ENCODE peak calls at places on chromosomes 1 and 21, in seven cellular contexts. One of them, this sample, is unnamed.

GRCh38 chr1:37392051-37392450 is 82.3 kb upstream of the ZC3H12A start:
- DNase-seq in bronchial epithelial cell: no peak
- DNase-seq in nephron progenitor cell: no peak
- DNase-seq in neural crest cell: no peak
- DNase-seq in upper lobe of right lung: no peak
- DNase-seq in CD4-positive, alpha-beta T cell: no peak
- DNase-seq in H9: no peak
- DNase-seq in this sample: no peak

GRCh38 chr1:227322376-227322775 is 4.1 kb upstream of the CDC42BPA start:
- DNase-seq in upper lobe of right lung: no peak
- DNase-seq in neural crest cell: no peak
- DNase-seq in CD4-positive, alpha-beta T cell: no peak
- DNase-seq in H9: no peak
- DNase-seq in bronchial epithelial cell: no peak
- DNase-seq in nephron progenitor cell: no peak
- DNase-seq in this sample: no peak

GRCh38 chr1:201321826-201322390 is 38.6 kb downstream of the PKP1 start:
- DNase-seq in H9: no peak
- DNase-seq in upper lobe of right lung: peak; percentile 38
- DNase-seq in CD4-positive, alpha-beta T cell: no peak
- DNase-seq in neural crest cell: no peak
- DNase-seq in nephron progenitor cell: no peak
- DNase-seq in bronchial epithelial cell: no peak
- DNase-seq in this sample: no peak

GRCh38 chr1:116228501-116228900 is 117.3 kb downstream of the MAB21L3 start:
- DNase-seq in bronchial epithelial cell: no peak
- DNase-seq in upper lobe of right lung: no peak
- DNase-seq in CD4-positive, alpha-beta T cell: no peak
- DNase-seq in neural crest cell: no peak
- DNase-seq in H9: no peak
- DNase-seq in nephron progenitor cell: no peak
- DNase-seq in this sample: no peak

GRCh38 chr1:16236091-16236494 is 890 bp downstream of the CPLANE2 start:
- DNase-seq in neural crest cell: no peak
- DNase-seq in upper lobe of right lung: peak; percentile 72
- DNase-seq in bronchial epithelial cell: peak; percentile 61
- DNase-seq in CD4-positive, alpha-beta T cell: peak; percentile 28
- DNase-seq in nephron progenitor cell: no peak
- DNase-seq in H9: no peak
- DNase-seq in this sample: no peak

GRCh38 chr1:41811978-41812852 is 106.5 kb downstream of the HIVEP3 start:
- DNase-seq in upper lobe of right lung: no peak
- DNase-seq in CD4-positive, alpha-beta T cell: no peak
- DNase-seq in nephron progenitor cell: peak; percentile 52
- DNase-seq in H9: peak; percentile 73
- DNase-seq in bronchial epithelial cell: peak; percentile 69
- DNase-seq in neural crest cell: peak; percentile 40
- DNase-seq in this sample: peak; percentile 24

GRCh38 chr1:24705260-24706073 is 39.8 kb upstream of the CLIC4 start:
- DNase-seq in CD4-positive, alpha-beta T cell: no peak
- DNase-seq in H9: peak; percentile 94
- DNase-seq in bronchial epithelial cell: peak; percentile 90
- DNase-seq in neural crest cell: peak; percentile 74
- DNase-seq in upper lobe of right lung: peak; percentile 88
- DNase-seq in nephron progenitor cell: peak; percentile 69
- DNase-seq in this sample: peak; percentile 67

GRCh38 chr1:1335792-1336248 is 4.7 kb downstream of the TAS1R3 start:
- DNase-seq in CD4-positive, alpha-beta T cell: no peak
- DNase-seq in bronchial epithelial cell: no peak
- DNase-seq in neural crest cell: no peak
- DNase-seq in upper lobe of right lung: no peak
- DNase-seq in H9: no peak
- DNase-seq in nephron progenitor cell: no peak
- DNase-seq in this sample: no peak

GRCh38 chr1:205326812-205327466 is 5.4 kb upstream of the NUAK2 start:
- DNase-seq in nephron progenitor cell: no peak
- DNase-seq in bronchial epithelial cell: no peak
- DNase-seq in neural crest cell: no peak
- DNase-seq in CD4-positive, alpha-beta T cell: no peak
- DNase-seq in H9: no peak
- DNase-seq in upper lobe of right lung: no peak
- DNase-seq in this sample: no peak

GRCh38 chr1:155177918-155178281 is 4.3 kb downstream of the TRIM46 start:
- DNase-seq in upper lobe of right lung: peak; percentile 66
- DNase-seq in H9: no peak
- DNase-seq in CD4-positive, alpha-beta T cell: no peak
- DNase-seq in nephron progenitor cell: no peak
- DNase-seq in neural crest cell: no peak
- DNase-seq in bronchial epithelial cell: no peak
- DNase-seq in this sample: no peak

GRCh38 chr1:17163371-17163770 is 41.6 kb upstream of the PADI1 start:
- DNase-seq in nephron progenitor cell: no peak
- DNase-seq in bronchial epithelial cell: no peak
- DNase-seq in upper lobe of right lung: no peak
- DNase-seq in neural crest cell: no peak
- DNase-seq in CD4-positive, alpha-beta T cell: no peak
- DNase-seq in H9: no peak
- DNase-seq in this sample: no peak

GRCh38 chr21:33028759-33029511 is 3.2 kb downstream of the OLIG2 start:
- DNase-seq in CD4-positive, alpha-beta T cell: peak; percentile 25
- DNase-seq in neural crest cell: no peak
- DNase-seq in upper lobe of right lung: no peak
- DNase-seq in bronchial epithelial cell: no peak
- DNase-seq in nephron progenitor cell: no peak
- DNase-seq in H9: peak; percentile 45
- DNase-seq in this sample: no peak

GRCh38 chr1:73953186-73953585 is 244.8 kb downstream of the LRRIQ3 start:
- DNase-seq in nephron progenitor cell: no peak
- DNase-seq in CD4-positive, alpha-beta T cell: no peak
- DNase-seq in H9: no peak
- DNase-seq in neural crest cell: no peak
- DNase-seq in bronchial epithelial cell: no peak
- DNase-seq in upper lobe of right lung: no peak
- DNase-seq in this sample: no peak

GRCh38 chr1:229132106-229132443 is 138.8 kb upstream of the RAB4A start:
- DNase-seq in CD4-positive, alpha-beta T cell: no peak
- DNase-seq in neural crest cell: no peak
- DNase-seq in upper lobe of right lung: no peak
- DNase-seq in bronchial epithelial cell: no peak
- DNase-seq in H9: no peak
- DNase-seq in nephron progenitor cell: no peak
- DNase-seq in this sample: no peak

GRCh38 chr1:241499910-241500309 is 19.6 kb downstream of the FH start:
- DNase-seq in H9: no peak
- DNase-seq in upper lobe of right lung: no peak
- DNase-seq in CD4-positive, alpha-beta T cell: no peak
- DNase-seq in nephron progenitor cell: no peak
- DNase-seq in neural crest cell: no peak
- DNase-seq in bronchial epithelial cell: peak; percentile 44
- DNase-seq in this sample: no peak

GRCh38 chr1:224199679-224200078 is 16.6 kb downstream of the DEGS1 start:
- DNase-seq in H9: no peak
- DNase-seq in CD4-positive, alpha-beta T cell: no peak
- DNase-seq in nephron progenitor cell: no peak
- DNase-seq in bronchial epithelial cell: peak; percentile 48
- DNase-seq in upper lobe of right lung: no peak
- DNase-seq in neural crest cell: no peak
- DNase-seq in this sample: no peak

GRCh38 chr21:34813266-34813886 is 144.6 kb downstream of the CLIC6 start:
- DNase-seq in H9: no peak
- DNase-seq in CD4-positive, alpha-beta T cell: no peak
- DNase-seq in bronchial epithelial cell: peak; percentile 99
- DNase-seq in neural crest cell: no peak
- DNase-seq in upper lobe of right lung: no peak
- DNase-seq in nephron progenitor cell: no peak
- DNase-seq in this sample: no peak

GRCh38 chr1:35924838-35925237 is 6.1 kb upstream of the AGO3 start:
- DNase-seq in H9: no peak
- DNase-seq in nephron progenitor cell: no peak
- DNase-seq in CD4-positive, alpha-beta T cell: no peak
- DNase-seq in neural crest cell: no peak
- DNase-seq in bronchial epithelial cell: no peak
- DNase-seq in upper lobe of right lung: no peak
- DNase-seq in this sample: no peak

DNA sequence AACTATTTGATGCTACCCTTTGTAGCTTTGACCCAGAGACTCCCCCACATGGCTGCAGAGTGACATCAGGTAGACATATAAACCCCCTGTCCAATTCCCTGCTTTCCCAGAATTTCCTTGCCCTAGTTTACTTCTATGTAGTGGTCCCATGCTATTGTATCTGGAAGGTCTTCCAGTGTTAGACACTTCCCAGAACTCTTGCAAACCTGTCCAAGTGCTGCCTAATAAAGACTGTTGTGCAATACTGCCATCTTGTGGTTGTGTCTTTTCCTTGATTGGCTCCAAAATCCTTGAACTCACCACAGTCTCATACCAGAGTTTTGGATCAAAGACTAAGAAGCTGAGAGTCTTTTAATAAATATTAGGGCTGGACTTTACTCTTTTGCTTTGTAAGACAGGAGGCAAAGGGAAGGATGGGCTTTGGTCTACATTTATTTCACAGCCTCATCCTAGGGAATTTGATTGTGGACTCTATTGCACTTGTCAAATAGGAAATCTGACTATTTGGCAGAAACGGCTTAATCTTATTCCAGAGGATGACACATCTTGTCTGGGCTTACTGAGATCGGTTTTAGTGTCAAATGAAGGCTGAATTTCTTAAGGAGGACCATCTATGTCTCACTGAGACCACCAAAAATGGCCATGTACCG is 169.9 kb downstream of the LRRC7 start:
- DNase-seq in bronchial epithelial cell: peak; percentile 69
- DNase-seq in nephron progenitor cell: peak; percentile 19
- DNase-seq in upper lobe of right lung: no peak
- DNase-seq in CD4-positive, alpha-beta T cell: no peak
- DNase-seq in neural crest cell: peak; percentile 34
- DNase-seq in H9: peak; percentile 43
- DNase-seq in this sample: no peak
- TF ChIP-seq CTCF in bronchial epithelial cell: peak; percentile 66
- TF ChIP-seq CTCF in nephron progenitor cell: peak; percentile 66
- TF ChIP-seq CTCF in upper lobe of right lung: peak; percentile 58
- TF ChIP-seq CTCF in CD4-positive, alpha-beta T cell: no peak
- TF ChIP-seq CTCF in neural crest cell: peak; percentile 81
- TF ChIP-seq CTCF in H9: peak; percentile 81
- TF ChIP-seq CTCF in this sample: peak; percentile 73

DNA sequence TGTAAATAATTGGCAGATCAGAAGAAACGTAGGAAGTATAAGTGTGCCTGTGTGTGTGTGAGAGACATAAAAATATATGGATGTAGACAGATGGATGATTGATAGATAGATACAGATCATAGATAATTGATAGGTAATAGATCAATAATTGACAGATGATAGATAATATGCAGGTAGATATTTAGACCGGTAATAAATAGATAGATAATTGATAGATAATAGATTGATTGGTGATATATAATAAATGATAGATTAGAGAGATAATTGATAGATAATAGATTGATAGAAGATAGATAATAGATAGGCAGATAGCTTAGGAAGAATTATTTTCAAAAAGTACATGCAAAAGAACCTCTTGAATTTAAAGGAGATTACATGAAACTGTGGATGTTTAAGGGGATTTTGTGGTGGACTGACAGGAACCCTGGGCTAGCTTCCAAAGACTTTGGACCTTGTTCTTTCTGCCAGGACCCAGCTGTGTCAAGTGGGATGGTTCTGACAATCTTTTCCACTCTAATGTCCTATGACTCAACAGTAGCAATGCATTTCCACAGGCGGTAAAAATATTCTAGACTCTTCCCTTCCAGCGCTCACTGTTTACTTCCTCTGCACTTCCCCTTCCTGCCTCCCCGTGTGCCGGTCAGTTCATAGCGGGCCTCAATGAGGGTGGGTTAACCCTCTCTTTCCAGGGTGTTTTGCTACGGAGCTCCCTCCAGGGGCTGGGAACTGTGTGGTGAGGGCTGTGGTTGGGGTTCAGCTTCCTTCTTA is 39.4 kb downstream of the KCNJ15 start:
- DNase-seq in bronchial epithelial cell: no peak
- DNase-seq in nephron progenitor cell: no peak
- DNase-seq in upper lobe of right lung: no peak
- DNase-seq in CD4-positive, alpha-beta T cell: no peak
- DNase-seq in H9: no peak
- DNase-seq in neural crest cell: no peak
- DNase-seq in this sample: no peak
- TF ChIP-seq CTCF in bronchial epithelial cell: no peak
- TF ChIP-seq CTCF in nephron progenitor cell: no peak
- TF ChIP-seq CTCF in upper lobe of right lung: no peak
- TF ChIP-seq CTCF in CD4-positive, alpha-beta T cell: no peak
- TF ChIP-seq CTCF in H9: no peak
- TF ChIP-seq CTCF in neural crest cell: no peak
- TF ChIP-seq CTCF in this sample: no peak

GRCh38 chr1:72283204-72284083 is 1.1 kb upstream of the NEGR1 start:
- DNase-seq in CD4-positive, alpha-beta T cell: no peak
- DNase-seq in nephron progenitor cell: peak; percentile 63
- DNase-seq in upper lobe of right lung: peak; percentile 88
- DNase-seq in H9: peak; percentile 41
- DNase-seq in bronchial epithelial cell: peak; percentile 41
- DNase-seq in neural crest cell: peak; percentile 42
- DNase-seq in this sample: peak; percentile 33

GRCh38 chr1:72281637-72282270 is 585 bp downstream of the NEGR1 start:
- DNase-seq in neural crest cell: no peak
- DNase-seq in H9: no peak
- DNase-seq in nephron progenitor cell: no peak
- DNase-seq in CD4-positive, alpha-beta T cell: no peak
- DNase-seq in upper lobe of right lung: no peak
- DNase-seq in bronchial epithelial cell: no peak
- DNase-seq in this sample: no peak

GRCh38 chr1:72284084-72284397 is 1.7 kb upstream of the NEGR1 start:
- DNase-seq in nephron progenitor cell: no peak
- DNase-seq in CD4-positive, alpha-beta T cell: no peak
- DNase-seq in bronchial epithelial cell: peak; percentile 27
- DNase-seq in neural crest cell: peak; percentile 46
- DNase-seq in H9: peak; percentile 64
- DNase-seq in upper lobe of right lung: no peak
- DNase-seq in this sample: no peak

GRCh38 chr1:72282271-72282656 is at the start of gene NEGR1:
- DNase-seq in bronchial epithelial cell: peak; percentile 4
- DNase-seq in CD4-positive, alpha-beta T cell: no peak
- DNase-seq in H9: peak; percentile 60
- DNase-seq in upper lobe of right lung: peak; percentile 68
- DNase-seq in neural crest cell: peak; percentile 22
- DNase-seq in nephron progenitor cell: peak; percentile 57
- DNase-seq in this sample: peak; percentile 18

GRCh38 chr1:72282690-72283203 is 408 bp upstream of the NEGR1 start:
- DNase-seq in neural crest cell: peak; percentile 69
- DNase-seq in upper lobe of right lung: peak; percentile 92
- DNase-seq in nephron progenitor cell: peak; percentile 86
- DNase-seq in H9: peak; percentile 89
- DNase-seq in CD4-positive, alpha-beta T cell: peak; percentile 39
- DNase-seq in bronchial epithelial cell: peak; percentile 59
- DNase-seq in this sample: peak; percentile 60
- TF ChIP-seq CTCF in neural crest cell: peak; percentile 19
- TF ChIP-seq CTCF in upper lobe of right lung: no peak
- TF ChIP-seq CTCF in nephron progenitor cell: no peak
- TF ChIP-seq CTCF in H9: peak; percentile 9
- TF ChIP-seq CTCF in CD4-positive, alpha-beta T cell: no peak
- TF ChIP-seq CTCF in bronchial epithelial cell: no peak
- TF ChIP-seq CTCF in this sample: no peak

DNA sequence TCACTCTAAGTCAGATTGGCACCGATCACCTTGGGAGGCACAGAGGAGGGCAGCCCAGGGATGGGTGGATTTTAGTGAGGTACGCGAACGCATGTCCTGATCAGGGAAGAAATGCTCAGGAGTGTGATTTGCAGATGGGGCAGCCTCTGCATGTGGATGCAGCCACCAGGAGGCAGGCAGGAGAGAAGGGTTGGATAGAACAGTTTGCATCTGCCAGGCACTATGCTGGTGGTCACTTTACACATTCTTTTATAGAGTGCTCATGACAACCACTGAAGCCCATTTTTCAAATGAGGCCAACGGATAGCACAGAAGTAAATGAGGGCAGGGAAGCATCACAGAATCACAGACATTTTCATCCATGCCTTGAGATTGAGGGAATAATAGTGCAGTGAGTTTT is 5.7 kb downstream of the LAMB3 start:
- DNase-seq in nephron progenitor cell: no peak
- DNase-seq in upper lobe of right lung: no peak
- DNase-seq in CD4-positive, alpha-beta T cell: no peak
- DNase-seq in bronchial epithelial cell: peak; percentile 32
- DNase-seq in H9: peak; percentile 59
- DNase-seq in neural crest cell: no peak
- DNase-seq in this sample: no peak
- TF ChIP-seq CTCF in nephron progenitor cell: no peak
- TF ChIP-seq CTCF in upper lobe of right lung: peak; percentile 15
- TF ChIP-seq CTCF in CD4-positive, alpha-beta T cell: no peak
- TF ChIP-seq CTCF in bronchial epithelial cell: peak; percentile 67
- TF ChIP-seq CTCF in H9: peak; percentile 65
- TF ChIP-seq CTCF in neural crest cell: peak; percentile 20
- TF ChIP-seq CTCF in this sample: peak; percentile 10